ENCODE peak calls at places on chromosomes 6 and 20, in five cellular contexts. S, X, P, Y and M are unnamed samples.

GRCh38 chr6:43939281-43940070 is 169.5 kb downstream of the VEGFA start:
- DNase-seq in X (no peak), Y (no peak), S (peak), P (no peak), M (no peak)

GRCh38 chr6:15511248-15512125 is 151.3 kb downstream of the DTNBP1 start:
- DNase-seq in S (peak), P (no peak), Y (no peak), X (no peak), M (no peak)

GRCh38 chr6:150331344-150331743 is 37.5 kb upstream of the IYD start:
- DNase-seq in S (no peak), P (no peak), X (no peak), Y (no peak), M (no peak)

GRCh38 chr6:163901681-163902080 is 487.2 kb downstream of the QKI start:
- DNase-seq in X (no peak), S (no peak), P (no peak), Y (no peak), M (no peak)

GRCh38 chr6:41288025-41288777 is 1.7 kb upstream of the TREM1 start:
- DNase-seq in P (peak), Y (peak), X (no peak), S (no peak), M (peak)

GRCh38 chr20:34058831-34059230 is 53.2 kb downstream of the EIF2S2 start:
- DNase-seq in X (no peak), S (no peak), Y (peak), P (no peak), M (peak)

GRCh38 chr6:70474751-70475150 is 61.4 kb downstream of the FAM135A start:
- DNase-seq in S (no peak), Y (peak), X (no peak), P (no peak), M (peak)

GRCh38 chr6:28474441-28475219 is 31.3 kb upstream of the ZSCAN23 start:
- DNase-seq in P (peak), S (no peak), Y (peak), X (peak), M (peak)

GRCh38 chr20:25274891-25275812 is 27.3 kb downstream of the PYGB start:
- DNase-seq in X (no peak), P (no peak), S (peak), Y (no peak), M (no peak)

GRCh38 chr20:14882846-14883245 is 545.4 kb upstream of the FLRT3 start:
- DNase-seq in S (no peak), X (no peak), Y (no peak), P (no peak), M (no peak)

GRCh38 chr20:36153754-36154695 is 515 bp upstream of the EPB41L1 start:
- DNase-seq in Y (peak), X (no peak), S (peak), P (peak), M (peak)

GRCh38 chr20:60211618-60212463 is 253.6 kb downstream of the CDH26 start:
- DNase-seq in Y (no peak), S (no peak), P (no peak), X (no peak), M (no peak)

GRCh38 chr20:24670341-24670821 is 201.0 kb downstream of the SYNDIG1 start:
- DNase-seq in P (no peak), Y (no peak), X (no peak), S (no peak), M (no peak)

GRCh38 chr6:145836170-145836569 is 21.6 kb upstream of the FBXO30 start:
- DNase-seq in S (no peak), P (no peak), X (no peak), Y (peak), M (peak)

GRCh38 chr6:127990081-127990480 is 89.2 kb upstream of the THEMIS start:
- DNase-seq in X (no peak), S (no peak), P (no peak), Y (no peak), M (no peak)

GRCh38 chr20:9204979-9205378 is 136.1 kb downstream of the PLCB4 start:
- DNase-seq in X (no peak), S (no peak), Y (no peak), P (no peak), M (no peak)

GRCh38 chr6:118283759-118284158 is 264.3 kb upstream of the PLN start:
- DNase-seq in S (no peak), P (peak), Y (peak), X (peak), M (peak)

GRCh38 chr20:38387953-38388352 is 41.7 kb downstream of the LBP start:
- DNase-seq in X (no peak), S (no peak), Y (no peak), P (no peak), M (no peak)

GRCh38 chr6:33192671-33193602 is 670 bp upstream of the COL11A2 start:
- DNase-seq in P (no peak), X (no peak), S (peak), Y (no peak), M (no peak)

GRCh38 chr6:39171489-39172376 is 56.7 kb upstream of the SAYSD1 start:
- DNase-seq in S (no peak), X (no peak), P (no peak), Y (no peak), M (no peak)

GRCh38 chr20:48904566-48905321 is 16.8 kb upstream of the ARFGEF2 start:
- DNase-seq in S (peak), Y (peak), X (peak), P (peak), M (peak)

DNA sequence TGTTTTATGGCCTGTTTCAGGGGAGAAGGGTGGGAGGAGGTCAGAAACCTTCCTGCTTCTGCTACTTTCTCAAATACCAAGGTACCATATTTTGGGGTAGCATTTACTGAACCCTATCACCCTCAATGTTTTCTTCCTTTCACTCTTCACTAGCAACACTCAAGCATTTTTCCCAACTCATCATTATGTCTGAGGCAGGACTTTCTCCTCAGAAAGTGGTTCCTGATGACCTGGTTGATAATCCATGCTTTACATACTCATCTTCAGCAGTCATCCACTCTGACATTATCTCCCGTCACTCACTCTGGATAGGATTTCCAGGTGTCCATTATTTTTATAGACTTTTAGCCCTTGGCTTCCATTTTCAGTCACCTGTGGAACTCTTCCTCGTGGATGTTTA is 21.1 kb downstream of the ZNF292 start:
- DNase-seq in Y (no peak), P (no peak), S (no peak), X (no peak), M (no peak)
- TF ChIP-seq CTCF in Y (no peak), P (no peak), S (no peak), X (no peak), M (no peak)

GRCh38 chr20:63441777-63442493 is 30.5 kb downstream of the KCNQ2 start:
- DNase-seq in Y (peak), S (peak), X (no peak), P (no peak), M (peak)
- TF ChIP-seq CTCF in Y (peak), S (peak), X (peak), P (peak), M (peak)

GRCh38 chr6:13260831-13261230 is 67.5 kb downstream of the TBC1D7 start:
- DNase-seq in Y (no peak), X (no peak), P (no peak), S (no peak), M (no peak)
- TF ChIP-seq CTCF in Y (no peak), X (no peak), P (no peak), S (no peak), M (no peak)

DNA sequence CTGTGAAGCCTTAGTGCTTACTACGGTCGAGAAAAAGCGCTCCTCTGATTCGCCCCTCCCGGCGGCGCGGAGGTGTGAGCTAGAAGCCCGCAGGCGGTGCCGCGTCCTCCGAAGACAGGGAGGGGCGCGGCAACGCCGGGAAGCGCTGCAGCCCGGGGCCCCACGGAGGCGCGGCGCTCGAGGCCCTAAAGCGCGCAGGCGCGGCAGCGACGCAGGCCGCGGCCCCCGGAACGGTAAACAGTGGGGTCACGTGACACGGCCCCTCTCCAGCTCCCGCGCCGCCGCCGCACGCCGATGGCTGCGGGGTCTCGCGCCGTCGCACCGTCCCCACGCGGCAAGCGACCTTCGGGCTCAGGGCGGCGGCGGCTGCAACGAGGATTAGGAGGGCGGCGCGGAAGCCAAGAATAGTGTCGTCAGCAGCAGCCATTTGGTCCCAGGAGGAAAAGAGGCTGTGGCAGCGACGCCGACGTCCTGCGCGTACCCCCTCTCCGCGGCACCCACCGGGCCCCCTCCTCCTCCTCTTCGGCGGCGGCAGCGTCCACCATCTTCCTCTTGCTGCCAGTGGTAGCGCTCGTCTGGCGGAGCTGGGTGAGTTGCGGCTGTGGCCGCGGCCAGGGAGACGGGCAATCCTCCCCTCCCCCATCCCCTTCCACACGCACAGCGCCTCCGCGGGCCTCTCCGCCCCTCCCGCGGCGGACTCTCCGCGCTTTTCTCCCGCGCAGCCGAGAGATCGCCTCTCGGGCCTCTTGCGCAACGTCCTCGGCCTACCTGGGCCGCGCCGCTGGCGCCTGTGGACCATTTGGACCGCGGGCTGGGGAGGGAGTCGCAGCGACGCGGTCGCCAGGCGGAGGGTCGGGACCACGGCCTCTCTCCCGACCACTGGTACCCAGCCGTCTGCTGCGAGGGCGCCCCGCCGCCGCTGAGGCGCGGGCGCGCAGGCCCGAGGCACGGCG is at the start of gene PHF3:
- DNase-seq in X (peak), S (peak), P (peak), Y (peak), M (peak)
- TF ChIP-seq CTCF in X (no peak), S (peak), P (peak), Y (peak), M (peak)

GRCh38 chr6:162123797-162124196 is 603.8 kb downstream of the PRKN start:
- DNase-seq in X (no peak), S (no peak), Y (no peak), P (no peak), M (peak)

GRCh38 chr6:162124710-162125435 is 602.7 kb downstream of the PRKN start:
- DNase-seq in P (no peak), S (no peak), X (no peak), Y (no peak), M (no peak)

GRCh38 chr6:162118706-162119105 is 608.9 kb downstream of the PRKN start:
- DNase-seq in P (no peak), X (no peak), S (no peak), Y (no peak), M (no peak)

GRCh38 chr6:162119349-162119748 is 608.2 kb downstream of the PRKN start:
- DNase-seq in X (no peak), P (no peak), Y (no peak), S (peak), M (peak)
- TF ChIP-seq CTCF in X (no peak), P (no peak), Y (no peak), S (no peak), M (peak)

DNA sequence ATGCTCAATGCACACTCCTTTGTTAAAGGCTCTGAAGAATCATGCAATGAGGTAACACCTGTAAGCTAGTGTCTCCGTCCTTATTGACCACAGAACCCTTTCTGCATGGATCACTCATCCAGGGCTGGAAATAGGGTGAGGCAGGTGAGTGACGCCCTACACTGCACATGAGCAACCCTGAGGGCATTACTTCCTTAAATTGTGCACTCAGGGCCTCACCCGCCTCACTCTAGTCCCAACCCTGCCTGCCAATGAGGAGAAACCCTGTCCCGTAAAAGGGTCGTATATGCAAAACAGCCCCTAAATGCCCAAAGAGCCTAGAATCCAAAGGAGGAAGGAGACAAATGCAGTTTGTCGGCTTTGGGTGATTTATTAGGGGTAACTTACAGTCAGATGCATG is 33.6 kb upstream of the NOP56 start:
- DNase-seq in Y (no peak), S (no peak), P (no peak), X (no peak), M (no peak)
- TF ChIP-seq CTCF in Y (no peak), S (no peak), P (no peak), X (no peak), M (no peak)

GRCh38 chr20:57313951-57314350 is 15.7 kb upstream of the SPO11 start:
- DNase-seq in Y (no peak), P (no peak), S (no peak), X (no peak), M (no peak)
- TF ChIP-seq CTCF in Y (no peak), P (no peak), S (no peak), X (no peak), M (no peak)

DNA sequence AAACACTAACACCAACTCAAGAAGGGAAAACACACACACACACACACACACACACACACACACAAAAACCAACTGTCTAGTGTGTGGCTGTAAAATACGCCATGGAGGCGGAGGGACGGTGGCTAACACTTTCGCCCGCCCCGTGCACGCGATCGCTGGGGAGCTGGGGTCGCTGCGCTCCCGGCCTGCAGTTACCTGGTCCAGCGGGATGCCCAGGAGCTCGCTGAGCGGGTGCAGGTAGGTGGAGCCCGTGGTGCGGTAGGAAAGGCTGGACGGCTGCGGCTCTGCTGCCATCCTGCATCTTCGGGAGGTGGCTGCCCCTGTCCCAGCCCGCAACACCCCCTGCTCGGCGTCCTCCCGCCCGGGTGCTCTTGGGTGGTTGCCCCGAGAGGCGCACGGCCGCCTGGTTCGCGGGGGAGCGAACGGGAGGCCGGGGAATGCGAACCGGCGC is 303 bp downstream of the MBOAT1 start:
- DNase-seq in S (no peak), Y (no peak), P (peak), X (no peak), M (peak)
- TF ChIP-seq CTCF in S (no peak), Y (no peak), P (no peak), X (no peak), M (no peak)

GRCh38 chr6:78863576-78863975 is 3.8 kb upstream of the IRAK1BP1 start:
- DNase-seq in X (no peak), P (no peak), Y (no peak), S (no peak), M (no peak)

GRCh38 chr6:78868124-78868523 is 773 bp downstream of the IRAK1BP1 start:
- DNase-seq in X (no peak), P (no peak), S (no peak), Y (no peak), M (no peak)

GRCh38 chr6:78864957-78865356 is 2.4 kb upstream of the IRAK1BP1 start:
- DNase-seq in Y (no peak), S (no peak), P (peak), X (no peak), M (no peak)

GRCh38 chr6:78867020-78867369 is 356 bp upstream of the IRAK1BP1 start:
- DNase-seq in Y (no peak), S (no peak), P (peak), X (no peak), M (no peak)

DNA sequence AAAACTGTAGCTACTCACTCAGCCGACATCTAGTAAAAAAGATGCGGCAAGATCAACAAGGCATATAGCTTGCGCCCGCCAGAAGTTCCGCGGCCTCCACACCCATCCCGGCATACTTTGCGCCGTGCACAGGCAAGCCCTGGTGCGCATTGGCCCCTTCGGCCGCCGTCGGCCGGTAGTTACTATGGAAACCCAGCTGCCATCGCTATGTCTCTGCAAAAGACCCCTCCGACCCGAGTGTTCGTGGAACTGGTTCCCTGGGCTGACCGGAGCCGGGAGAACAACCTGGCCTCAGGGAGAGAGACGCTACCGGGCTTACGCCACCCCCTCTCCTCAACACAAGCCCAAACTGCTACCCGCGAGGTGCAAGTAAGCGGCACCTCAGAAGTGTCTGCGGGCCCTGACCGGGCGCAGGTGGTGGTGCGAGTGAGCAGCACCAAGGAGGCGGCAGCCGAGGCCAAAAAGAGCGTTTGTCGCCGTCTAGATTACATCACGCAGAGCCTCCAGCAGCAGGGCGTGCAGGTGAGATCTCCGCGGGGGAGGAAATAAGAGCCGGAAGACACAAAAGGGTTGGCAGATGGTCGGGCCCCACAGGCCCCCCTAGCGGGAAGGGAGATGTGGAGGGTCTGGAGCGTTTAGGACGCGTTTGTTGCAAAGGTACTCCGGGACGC is at the start of gene IRAK1BP1:
- DNase-seq in X (peak), P (peak), Y (peak), S (peak), M (peak)
- TF ChIP-seq CTCF in X (peak), P (peak), Y (no peak), S (no peak), M (peak)

GRCh38 chr6:37382954-37383353 is 29.2 kb downstream of the RNF8 start:
- DNase-seq in S (no peak), Y (no peak), X (no peak), P (no peak), M (no peak)
- TF ChIP-seq CTCF in S (no peak), Y (no peak), X (no peak), P (no peak), M (no peak)